ENCODE peak calls at places on chromosomes 6 and 20, in four cellular contexts. One of them, this sample, is unnamed.

GRCh38 chr6:57173056-57173885 is 1.1 kb downstream of the BAG2 start:
- DNase-seq in H1: no peak
- DNase-seq in GM12878: no peak
- DNase-seq in HepG2: peak
- DNase-seq in this sample: no peak

GRCh38 chr20:62805365-62805710 is 703 bp downstream of the OGFR start:
- DNase-seq in GM12878: no peak
- DNase-seq in H1: no peak
- DNase-seq in HepG2: no peak
- DNase-seq in this sample: no peak

GRCh38 chr6:169045486-169045885 is 208.2 kb downstream of the THBS2 start:
- DNase-seq in HepG2: no peak
- DNase-seq in GM12878: no peak
- DNase-seq in H1: no peak
- DNase-seq in this sample: no peak

GRCh38 chr6:34223381-34223963 is 13.2 kb upstream of the HMGA1 start:
- DNase-seq in GM12878: no peak
- DNase-seq in H1: no peak
- DNase-seq in HepG2: no peak
- DNase-seq in this sample: no peak

GRCh38 chr6:4446982-4447381 is 311.6 kb upstream of the ECI2 start:
- DNase-seq in HepG2: no peak
- DNase-seq in GM12878: no peak
- DNase-seq in H1: no peak
- DNase-seq in this sample: no peak

GRCh38 chr20:33490934-33491656 is 1.2 kb downstream of the CBFA2T2 start:
- DNase-seq in GM12878: no peak
- DNase-seq in H1: no peak
- DNase-seq in HepG2: no peak
- DNase-seq in this sample: no peak

GRCh38 chr6:107458687-107459282 is 579 bp downstream of the PDSS2 start:
- DNase-seq in H1: no peak
- DNase-seq in HepG2: peak
- DNase-seq in GM12878: peak
- DNase-seq in this sample: no peak

GRCh38 chr20:21083825-21084325 is 22.3 kb downstream of the LINC00237 start:
- DNase-seq in GM12878: no peak
- DNase-seq in HepG2: no peak
- DNase-seq in H1: no peak
- DNase-seq in this sample: no peak

GRCh38 chr20:37302981-37303380 is 13.5 kb downstream of the MANBAL start:
- DNase-seq in H1: no peak
- DNase-seq in HepG2: no peak
- DNase-seq in GM12878: no peak
- DNase-seq in this sample: no peak

GRCh38 chr6:132341646-132342045 is 59.6 kb downstream of the MOXD1 start:
- DNase-seq in GM12878: no peak
- DNase-seq in H1: no peak
- DNase-seq in HepG2: no peak
- DNase-seq in this sample: no peak

GRCh38 chr6:157020398-157021266 is 243.5 kb downstream of the ARID1B start:
- DNase-seq in GM12878: no peak
- DNase-seq in HepG2: peak
- DNase-seq in H1: no peak
- DNase-seq in this sample: peak

GRCh38 chr6:19377722-19378121 is 459.4 kb upstream of the ID4 start:
- DNase-seq in HepG2: no peak
- DNase-seq in H1: no peak
- DNase-seq in GM12878: no peak
- DNase-seq in this sample: no peak

GRCh38 chr6:111565316-111566221 is 40.1 kb downstream of the TRAF3IP2 start:
- DNase-seq in GM12878: no peak
- DNase-seq in H1: no peak
- DNase-seq in HepG2: peak
- DNase-seq in this sample: no peak

GRCh38 chr6:137148291-137149076 is 25.0 kb downstream of the IL22RA2 start:
- DNase-seq in GM12878: no peak
- DNase-seq in H1: no peak
- DNase-seq in HepG2: peak
- DNase-seq in this sample: no peak

GRCh38 chr6:147434508-147434907 is 74.0 kb upstream of the SAMD5 start:
- DNase-seq in H1: no peak
- DNase-seq in GM12878: no peak
- DNase-seq in HepG2: no peak
- DNase-seq in this sample: no peak

GRCh38 chr6:72519871-72520270 is 102.0 kb upstream of the KCNQ5 start:
- DNase-seq in HepG2: no peak
- DNase-seq in H1: no peak
- DNase-seq in GM12878: no peak
- DNase-seq in this sample: no peak

GRCh38 chr6:3847521-3847920 is 1.7 kb upstream of the FAM50B start:
- DNase-seq in H1: no peak
- DNase-seq in HepG2: no peak
- DNase-seq in GM12878: no peak
- DNase-seq in this sample: no peak

GRCh38 chr6:10268111-10268510 is 146.8 kb downstream of the TFAP2A start:
- DNase-seq in GM12878: no peak
- DNase-seq in H1: peak
- DNase-seq in HepG2: no peak
- DNase-seq in this sample: no peak

GRCh38 chr20:49510562-49511117 is 28.2 kb upstream of the KCNB1 start:
- DNase-seq in GM12878: no peak
- DNase-seq in H1: no peak
- DNase-seq in HepG2: no peak
- DNase-seq in this sample: no peak

GRCh38 chr6:124080483-124080882 is 276.8 kb downstream of the NKAIN2 start:
- DNase-seq in H1: no peak
- DNase-seq in GM12878: no peak
- DNase-seq in HepG2: no peak
- DNase-seq in this sample: no peak

GRCh38 chr6:148814082-148814790 is 67.4 kb downstream of the UST start:
- DNase-seq in HepG2: no peak
- DNase-seq in GM12878: no peak
- DNase-seq in H1: no peak
- DNase-seq in this sample: no peak

GRCh38 chr6:160215232-160215631 is 43.4 kb downstream of the SLC22A2 start:
- DNase-seq in H1: no peak
- DNase-seq in GM12878: no peak
- DNase-seq in HepG2: no peak
- DNase-seq in this sample: no peak

GRCh38 chr20:3760980-3761379 is 6.6 kb downstream of the ADISSP start:
- DNase-seq in GM12878: no peak
- DNase-seq in HepG2: no peak
- DNase-seq in H1: no peak
- DNase-seq in this sample: no peak

GRCh38 chr6:26240157-26240980 is 124.6 kb upstream of the BTN3A2 start:
- DNase-seq in GM12878: peak
- DNase-seq in H1: no peak
- DNase-seq in HepG2: no peak
- DNase-seq in this sample: no peak

GRCh38 chr6:138347840-138348239 is 29.9 kb upstream of the SMIM28 start:
- DNase-seq in GM12878: no peak
- DNase-seq in HepG2: no peak
- DNase-seq in H1: no peak
- DNase-seq in this sample: no peak

GRCh38 chr20:36028106-36028826 is 59.9 kb downstream of the CNBD2 start:
- DNase-seq in H1: no peak
- DNase-seq in HepG2: no peak
- DNase-seq in GM12878: no peak
- DNase-seq in this sample: no peak

GRCh38 chr6:162151050-162151658 is 576.4 kb downstream of the PRKN start:
- DNase-seq in GM12878: no peak
- DNase-seq in H1: no peak
- DNase-seq in HepG2: no peak
- DNase-seq in this sample: no peak

GRCh38 chr20:57247292-57247975 is 19.0 kb downstream of the BMP7 start:
- DNase-seq in GM12878: no peak
- DNase-seq in HepG2: no peak
- DNase-seq in H1: no peak
- DNase-seq in this sample: no peak

GRCh38 chr6:72976389-72976900 is 248.9 kb downstream of the KHDC1L start:
- DNase-seq in HepG2: no peak
- DNase-seq in GM12878: no peak
- DNase-seq in H1: no peak
- DNase-seq in this sample: no peak

GRCh38 chr6:144675231-144675861 is 390.2 kb downstream of the UTRN start:
- DNase-seq in GM12878: peak
- DNase-seq in HepG2: no peak
- DNase-seq in H1: no peak
- DNase-seq in this sample: no peak

GRCh38 chr6:46948699-46949098 is 27.0 kb upstream of the ADGRF5 start:
- DNase-seq in HepG2: no peak
- DNase-seq in H1: no peak
- DNase-seq in GM12878: no peak
- DNase-seq in this sample: no peak

DNA sequence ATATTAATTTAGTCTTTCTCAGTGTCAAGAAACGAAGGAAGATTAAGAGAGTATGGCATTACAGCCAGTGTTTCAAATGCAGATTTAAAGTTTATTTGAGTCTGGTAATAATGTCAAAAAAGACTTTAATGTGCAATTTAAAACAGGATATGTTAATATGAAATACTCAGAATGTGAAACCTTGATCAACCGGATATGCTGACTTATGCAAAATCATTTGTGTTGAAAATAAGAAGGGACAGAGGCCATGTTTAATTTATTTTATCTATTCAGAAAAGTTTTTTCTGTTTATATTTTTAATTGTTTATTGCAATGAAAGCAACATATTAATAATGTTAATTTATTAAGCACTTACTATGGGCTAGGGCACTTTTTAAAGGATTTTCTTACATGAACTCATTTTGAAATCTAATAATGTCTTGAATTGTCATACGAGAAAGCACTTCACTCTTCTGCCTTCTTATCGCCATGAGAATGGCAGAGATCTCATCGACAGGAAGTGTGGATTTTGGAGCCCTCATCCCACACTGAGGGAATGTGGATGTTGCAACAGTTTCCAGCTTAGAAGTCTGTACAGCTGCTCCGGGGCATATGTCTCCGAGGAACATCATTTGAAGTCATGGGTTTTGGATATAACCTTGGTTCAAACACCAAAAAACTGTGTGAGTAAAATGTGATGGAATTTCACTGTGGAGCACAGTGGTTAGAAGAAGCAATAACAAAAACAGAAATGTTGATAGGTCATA is 1410.4 kb downstream of the EPHA7 start:
- DNase-seq in GM12878: no peak
- DNase-seq in HepG2: no peak
- DNase-seq in H1: no peak
- DNase-seq in this sample: no peak
- TF ChIP-seq CBX5 in GM12878: no peak
- TF ChIP-seq CBX5 in HepG2: no peak
- TF ChIP-seq CBX5 in H1: no peak
- TF ChIP-seq CBX5 in this sample: no peak

DNA sequence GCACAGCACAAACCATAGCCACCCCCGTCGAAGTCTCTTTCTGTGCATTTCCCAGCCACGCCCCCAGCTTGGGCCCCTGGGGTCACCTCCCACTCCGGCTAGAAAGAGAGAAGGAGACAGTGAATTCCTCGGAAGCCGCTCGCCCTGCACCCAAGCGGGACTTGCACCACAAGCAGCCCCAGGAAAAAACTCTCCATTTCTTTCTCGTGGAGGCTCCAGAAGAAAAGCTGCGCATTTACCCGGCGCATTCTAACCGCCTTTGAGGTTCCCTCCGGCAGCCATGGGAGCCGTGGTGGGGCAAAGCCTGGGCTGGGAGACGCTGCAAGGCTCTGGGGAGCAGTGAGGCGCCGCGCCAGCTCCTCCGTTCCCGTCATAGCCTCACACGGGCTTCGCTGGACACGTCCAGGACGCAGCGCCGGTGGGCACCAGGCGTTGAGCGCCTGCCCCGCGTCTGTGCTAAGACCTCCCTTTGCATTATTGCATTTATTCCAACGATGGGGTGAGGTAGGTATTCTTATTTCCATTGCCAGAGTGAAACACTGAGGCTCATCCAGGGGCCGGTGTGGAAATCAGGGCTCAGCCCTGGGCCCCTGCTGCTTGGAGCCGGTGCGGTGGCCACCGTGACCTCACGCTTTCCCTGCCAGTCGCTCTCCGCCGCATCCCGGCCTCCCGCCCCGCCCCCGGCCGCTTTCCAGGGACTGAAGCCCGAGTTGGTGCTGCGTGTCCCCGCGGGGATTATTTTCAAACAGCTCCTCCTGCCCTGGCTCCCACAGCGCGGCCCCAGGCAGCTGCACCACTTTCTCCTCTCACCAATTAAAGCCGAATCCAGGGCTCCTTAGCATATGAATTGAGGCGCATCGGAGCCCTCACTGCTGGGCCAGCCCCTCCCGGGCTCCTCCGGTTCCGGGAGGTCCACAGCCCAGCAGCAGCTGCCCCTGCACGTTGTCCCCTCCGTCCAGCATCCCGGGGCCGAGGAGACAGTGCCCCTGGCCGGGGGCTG is 148.3 kb upstream of the AFDN start:
- DNase-seq in H1: no peak
- DNase-seq in HepG2: peak
- DNase-seq in GM12878: no peak
- DNase-seq in this sample: no peak
- H2AFZ ChIP-seq in H1: peak
- H2AFZ ChIP-seq in HepG2: no peak
- H2AFZ ChIP-seq in GM12878: no peak
- H2AFZ ChIP-seq in this sample: no peak

DNA sequence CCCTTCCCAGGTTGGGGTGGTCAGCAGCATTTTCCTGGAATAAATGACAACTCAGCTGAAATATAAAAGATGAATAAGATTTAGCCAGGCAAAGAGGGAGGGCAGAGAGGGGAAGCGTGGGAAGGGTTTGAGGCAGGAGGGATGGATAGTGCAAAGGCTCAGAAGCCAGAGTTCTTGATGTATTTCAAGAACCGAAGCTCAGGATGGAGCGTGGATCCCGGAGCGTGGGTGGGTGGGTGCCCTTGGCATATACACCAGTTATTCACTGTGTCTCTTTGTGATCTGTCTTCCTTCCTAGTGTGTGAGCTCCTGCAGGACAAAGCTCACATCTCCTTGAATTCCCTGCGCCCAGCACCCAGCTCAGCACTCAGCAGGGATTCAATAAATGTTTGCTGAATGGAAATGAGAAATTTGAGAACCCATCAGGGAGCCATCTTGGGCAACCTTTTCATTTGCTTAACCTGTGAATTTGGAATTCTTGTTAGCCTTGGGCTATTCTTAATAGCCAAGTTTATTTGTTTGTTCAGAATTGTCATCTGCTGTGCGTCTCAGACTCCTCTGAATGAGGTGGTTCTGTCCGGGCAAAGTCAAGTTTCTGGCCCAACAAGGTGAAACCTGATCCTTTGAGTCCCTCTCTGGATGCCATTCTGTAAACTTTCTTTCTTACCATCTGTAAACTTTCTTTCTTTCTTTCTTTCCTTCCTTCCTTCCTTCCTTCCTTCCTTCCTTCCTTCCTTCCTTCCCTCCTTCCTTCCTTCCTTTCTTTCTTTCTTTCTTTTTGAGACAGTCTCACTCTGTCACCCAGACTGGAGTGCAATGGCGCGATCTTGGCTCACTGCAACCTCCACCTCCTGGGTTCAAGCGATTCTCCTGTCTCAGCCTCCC is 13.3 kb upstream of the MMP9 start:
- DNase-seq in GM12878: no peak
- DNase-seq in H1: no peak
- DNase-seq in HepG2: no peak
- DNase-seq in this sample: no peak
- TF ChIP-seq CBX5 in GM12878: no peak
- TF ChIP-seq CBX5 in H1: no peak
- TF ChIP-seq CBX5 in HepG2: no peak
- TF ChIP-seq CBX5 in this sample: no peak

GRCh38 chr6:155706341-155706740 is 250.7 kb upstream of the NOX3 start:
- DNase-seq in HepG2: peak
- DNase-seq in H1: no peak
- DNase-seq in GM12878: no peak
- DNase-seq in this sample: no peak
- H2AFZ ChIP-seq in HepG2: peak
- H2AFZ ChIP-seq in H1: peak
- H2AFZ ChIP-seq in GM12878: no peak
- H2AFZ ChIP-seq in this sample: no peak

This sample was measured in K562.